ENCODE peak calls at places on chromosomes 5 and 9, in five cellular contexts. P is ELR; O is cerebellar cortex; U is stimulated activated CD4-positive, alpha-beta T cell treated with anti-CD3 and anti-CD28 coated beads, Interleukin-4, amount 100 ng/mL, for 48 hours; Z is ureter. G is an unnamed sample.

GRCh38 chr5:163846512-163846911 is 341.1 kb downstream of the MAT2B start:
- DNase-seq in P (peak; percentile 28), O (no peak), U (no peak), Z (no peak), G (no peak)

GRCh38 chr9:20570086-20570485 is 52.2 kb downstream of the MLLT3 start:
- DNase-seq in P (peak; percentile 80), O (no peak), U (no peak), Z (no peak), G (no peak)

GRCh38 chr5:83917261-83917908 is 196.7 kb upstream of the HAPLN1 start:
- DNase-seq in P (no peak), O (no peak), U (no peak), Z (no peak), G (no peak)

GRCh38 chr5:142520885-142521284 is 165.0 kb downstream of the FGF1 start:
- DNase-seq in P (peak; percentile 65), O (no peak), U (no peak), Z (no peak), G (no peak)

GRCh38 chr9:120117081-120117480 is 462.9 kb downstream of the CDK5RAP2 start:
- DNase-seq in P (no peak), O (no peak), U (no peak), Z (no peak), G (no peak)

GRCh38 chr5:150202501-150202900 is 12.6 kb downstream of the SLC6A7 start:
- DNase-seq in P (no peak), O (peak; percentile 78), U (no peak), Z (no peak), G (no peak)

GRCh38 chr9:110583237-110583636 is 3.7 kb upstream of the SVEP1 start:
- DNase-seq in P (peak; percentile 51), O (peak; percentile 57), U (no peak), Z (no peak), G (no peak)

GRCh38 chr5:170597876-170598275 is 94.1 kb downstream of the KCNIP1 start:
- DNase-seq in P (peak; percentile 33), O (peak; percentile 59), U (no peak), Z (no peak), G (no peak)

GRCh38 chr5:170151105-170151831 is 45.6 kb downstream of the FOXI1 start:
- DNase-seq in P (peak; percentile 84), O (no peak), U (no peak), Z (peak; percentile 33), G (no peak)

GRCh38 chr9:101468116-101468515 is 32.5 kb upstream of the ALDOB start:
- DNase-seq in P (no peak), O (no peak), U (no peak), Z (no peak), G (no peak)

GRCh38 chr9:114464652-114465051 is 40.6 kb downstream of the WHRN start:
- DNase-seq in P (no peak), O (no peak), U (no peak), Z (no peak), G (no peak)

GRCh38 chr5:141832131-141832530 is 46.1 kb downstream of the PCDH1 start:
- DNase-seq in P (no peak), O (no peak), U (no peak), Z (no peak), G (no peak)

GRCh38 chr9:123548749-123549545 is 192.9 kb downstream of the CRB2 start:
- DNase-seq in P (no peak), O (no peak), U (peak; percentile 47), Z (no peak), G (no peak)

GRCh38 chr5:168947212-168947868 is 353.6 kb downstream of the SLIT3 start:
- DNase-seq in P (peak; percentile 50), O (peak; percentile 45), U (peak; percentile 43), Z (no peak), G (no peak)